ENCODE peak calls at places on chromosomes 11 and 22, in six cellular contexts. One of them, this sample, is unnamed.

GRCh38 chr22:38257170-38257569 is 15.6 kb downstream of the TMEM184B start:
- DNase-seq in endodermal cell: no peak
- DNase-seq in EH: peak
- DNase-seq in stimulated activated CD4-positive, alpha-beta T cell treated with anti-CD3 and anti-CD28 coated beads, Interleukin-12 subunit alpha, Interleukin-12 subunit beta, amount 100 ng/mL, for 48 hours: no peak
- DNase-seq in posterior vena cava: peak
- DNase-seq in adipocyte: peak
- DNase-seq in this sample: no peak

GRCh38 chr11:5691963-5692358 is 2.4 kb downstream of the TRIM22 start:
- DNase-seq in endodermal cell: no peak
- DNase-seq in EH: no peak
- DNase-seq in stimulated activated CD4-positive, alpha-beta T cell treated with anti-CD3 and anti-CD28 coated beads, Interleukin-12 subunit alpha, Interleukin-12 subunit beta, amount 100 ng/mL, for 48 hours: no peak
- DNase-seq in posterior vena cava: no peak
- DNase-seq in adipocyte: no peak
- DNase-seq in this sample: no peak

GRCh38 chr22:48060266-48060665 is 1297.8 kb downstream of the TBC1D22A start:
- DNase-seq in endodermal cell: no peak
- DNase-seq in EH: no peak
- DNase-seq in stimulated activated CD4-positive, alpha-beta T cell treated with anti-CD3 and anti-CD28 coated beads, Interleukin-12 subunit alpha, Interleukin-12 subunit beta, amount 100 ng/mL, for 48 hours: no peak
- DNase-seq in posterior vena cava: no peak
- DNase-seq in adipocyte: no peak
- DNase-seq in this sample: no peak

GRCh38 chr22:26429458-26430238 is 588 bp downstream of the ASPHD2 start:
- DNase-seq in endodermal cell: no peak
- DNase-seq in EH: no peak
- DNase-seq in stimulated activated CD4-positive, alpha-beta T cell treated with anti-CD3 and anti-CD28 coated beads, Interleukin-12 subunit alpha, Interleukin-12 subunit beta, amount 100 ng/mL, for 48 hours: no peak
- DNase-seq in posterior vena cava: no peak
- DNase-seq in adipocyte: peak
- DNase-seq in this sample: no peak

GRCh38 chr11:116640641-116641402 is 132.0 kb downstream of the BUD13 start:
- DNase-seq in endodermal cell: peak
- DNase-seq in EH: no peak
- DNase-seq in stimulated activated CD4-positive, alpha-beta T cell treated with anti-CD3 and anti-CD28 coated beads, Interleukin-12 subunit alpha, Interleukin-12 subunit beta, amount 100 ng/mL, for 48 hours: no peak
- DNase-seq in posterior vena cava: no peak
- DNase-seq in adipocyte: no peak
- DNase-seq in this sample: no peak

GRCh38 chr11:27211370-27212127 is 151.5 kb downstream of the CCDC34 start:
- DNase-seq in endodermal cell: peak
- DNase-seq in EH: peak
- DNase-seq in stimulated activated CD4-positive, alpha-beta T cell treated with anti-CD3 and anti-CD28 coated beads, Interleukin-12 subunit alpha, Interleukin-12 subunit beta, amount 100 ng/mL, for 48 hours: no peak
- DNase-seq in posterior vena cava: no peak
- DNase-seq in adipocyte: no peak
- DNase-seq in this sample: no peak

GRCh38 chr22:39859903-39860588 is 33.5 kb downstream of the ENTHD1 start:
- DNase-seq in endodermal cell: no peak
- DNase-seq in EH: no peak
- DNase-seq in stimulated activated CD4-positive, alpha-beta T cell treated with anti-CD3 and anti-CD28 coated beads, Interleukin-12 subunit alpha, Interleukin-12 subunit beta, amount 100 ng/mL, for 48 hours: no peak
- DNase-seq in posterior vena cava: no peak
- DNase-seq in adipocyte: no peak
- DNase-seq in this sample: no peak

GRCh38 chr11:73367482-73368024 is 8.6 kb upstream of the RELT start:
- DNase-seq in endodermal cell: no peak
- DNase-seq in EH: no peak
- DNase-seq in stimulated activated CD4-positive, alpha-beta T cell treated with anti-CD3 and anti-CD28 coated beads, Interleukin-12 subunit alpha, Interleukin-12 subunit beta, amount 100 ng/mL, for 48 hours: no peak
- DNase-seq in posterior vena cava: no peak
- DNase-seq in adipocyte: no peak
- DNase-seq in this sample: no peak

GRCh38 chr22:31350410-31350863 is 4.3 kb upstream of the PATZ1 start:
- DNase-seq in endodermal cell: no peak
- DNase-seq in EH: peak
- DNase-seq in stimulated activated CD4-positive, alpha-beta T cell treated with anti-CD3 and anti-CD28 coated beads, Interleukin-12 subunit alpha, Interleukin-12 subunit beta, amount 100 ng/mL, for 48 hours: no peak
- DNase-seq in posterior vena cava: no peak
- DNase-seq in adipocyte: no peak
- DNase-seq in this sample: no peak

GRCh38 chr11:8671651-8672062 is 10.8 kb downstream of the TRIM66 start:
- DNase-seq in endodermal cell: peak
- DNase-seq in EH: no peak
- DNase-seq in stimulated activated CD4-positive, alpha-beta T cell treated with anti-CD3 and anti-CD28 coated beads, Interleukin-12 subunit alpha, Interleukin-12 subunit beta, amount 100 ng/mL, for 48 hours: no peak
- DNase-seq in posterior vena cava: no peak
- DNase-seq in adipocyte: no peak
- DNase-seq in this sample: no peak

GRCh38 chr11:127105578-127105977 is 105.0 kb upstream of the KIRREL3 start:
- DNase-seq in endodermal cell: no peak
- DNase-seq in EH: no peak
- DNase-seq in stimulated activated CD4-positive, alpha-beta T cell treated with anti-CD3 and anti-CD28 coated beads, Interleukin-12 subunit alpha, Interleukin-12 subunit beta, amount 100 ng/mL, for 48 hours: no peak
- DNase-seq in posterior vena cava: no peak
- DNase-seq in adipocyte: no peak
- DNase-seq in this sample: no peak

GRCh38 chr22:40401981-40402406 is 31.6 kb downstream of the SGSM3 start:
- DNase-seq in endodermal cell: no peak
- DNase-seq in EH: no peak
- DNase-seq in stimulated activated CD4-positive, alpha-beta T cell treated with anti-CD3 and anti-CD28 coated beads, Interleukin-12 subunit alpha, Interleukin-12 subunit beta, amount 100 ng/mL, for 48 hours: no peak
- DNase-seq in posterior vena cava: no peak
- DNase-seq in adipocyte: no peak
- DNase-seq in this sample: no peak

GRCh38 chr11:69558519-69558941 is 77.1 kb downstream of the LINC01488 start:
- DNase-seq in endodermal cell: no peak
- DNase-seq in EH: no peak
- DNase-seq in stimulated activated CD4-positive, alpha-beta T cell treated with anti-CD3 and anti-CD28 coated beads, Interleukin-12 subunit alpha, Interleukin-12 subunit beta, amount 100 ng/mL, for 48 hours: peak
- DNase-seq in posterior vena cava: no peak
- DNase-seq in adipocyte: no peak
- DNase-seq in this sample: no peak

GRCh38 chr11:2525941-2526807 is 81.4 kb downstream of the KCNQ1 start:
- DNase-seq in endodermal cell: peak
- DNase-seq in EH: no peak
- DNase-seq in stimulated activated CD4-positive, alpha-beta T cell treated with anti-CD3 and anti-CD28 coated beads, Interleukin-12 subunit alpha, Interleukin-12 subunit beta, amount 100 ng/mL, for 48 hours: no peak
- DNase-seq in posterior vena cava: peak
- DNase-seq in adipocyte: no peak
- DNase-seq in this sample: no peak

GRCh38 chr22:40036591-40037225 is 42.0 kb downstream of the FAM83F start:
- DNase-seq in endodermal cell: peak
- DNase-seq in EH: peak
- DNase-seq in stimulated activated CD4-positive, alpha-beta T cell treated with anti-CD3 and anti-CD28 coated beads, Interleukin-12 subunit alpha, Interleukin-12 subunit beta, amount 100 ng/mL, for 48 hours: peak
- DNase-seq in posterior vena cava: no peak
- DNase-seq in adipocyte: peak
- DNase-seq in this sample: peak

GRCh38 chr22:30444632-30445437 is 19.3 kb downstream of the MTFP1 start:
- DNase-seq in endodermal cell: peak
- DNase-seq in EH: peak
- DNase-seq in stimulated activated CD4-positive, alpha-beta T cell treated with anti-CD3 and anti-CD28 coated beads, Interleukin-12 subunit alpha, Interleukin-12 subunit beta, amount 100 ng/mL, for 48 hours: peak
- DNase-seq in posterior vena cava: no peak
- DNase-seq in adipocyte: peak
- DNase-seq in this sample: no peak

GRCh38 chr11:129728571-129728970 is 87.1 kb upstream of the TMEM45B start:
- DNase-seq in endodermal cell: no peak
- DNase-seq in EH: no peak
- DNase-seq in stimulated activated CD4-positive, alpha-beta T cell treated with anti-CD3 and anti-CD28 coated beads, Interleukin-12 subunit alpha, Interleukin-12 subunit beta, amount 100 ng/mL, for 48 hours: no peak
- DNase-seq in posterior vena cava: no peak
- DNase-seq in adipocyte: no peak
- DNase-seq in this sample: no peak

GRCh38 chr11:43937434-43938411 is 4.7 kb upstream of the C11orf96 start:
- DNase-seq in endodermal cell: no peak
- DNase-seq in EH: peak
- DNase-seq in stimulated activated CD4-positive, alpha-beta T cell treated with anti-CD3 and anti-CD28 coated beads, Interleukin-12 subunit alpha, Interleukin-12 subunit beta, amount 100 ng/mL, for 48 hours: no peak
- DNase-seq in posterior vena cava: peak
- DNase-seq in adipocyte: peak
- DNase-seq in this sample: no peak

GRCh38 chr22:36294801-36295200 is 41.9 kb downstream of the APOL1 start:
- DNase-seq in endodermal cell: no peak
- DNase-seq in EH: no peak
- DNase-seq in stimulated activated CD4-positive, alpha-beta T cell treated with anti-CD3 and anti-CD28 coated beads, Interleukin-12 subunit alpha, Interleukin-12 subunit beta, amount 100 ng/mL, for 48 hours: no peak
- DNase-seq in posterior vena cava: peak
- DNase-seq in adipocyte: no peak
- DNase-seq in this sample: no peak

GRCh38 chr11:121479355-121479754 is 26.6 kb upstream of the SORL1-AS1 start:
- DNase-seq in endodermal cell: peak
- DNase-seq in EH: no peak
- DNase-seq in stimulated activated CD4-positive, alpha-beta T cell treated with anti-CD3 and anti-CD28 coated beads, Interleukin-12 subunit alpha, Interleukin-12 subunit beta, amount 100 ng/mL, for 48 hours: no peak
- DNase-seq in posterior vena cava: no peak
- DNase-seq in adipocyte: no peak
- DNase-seq in this sample: no peak

GRCh38 chr22:23216331-23217170 is 36.2 kb downstream of the BCR start:
- DNase-seq in endodermal cell: no peak
- DNase-seq in EH: no peak
- DNase-seq in stimulated activated CD4-positive, alpha-beta T cell treated with anti-CD3 and anti-CD28 coated beads, Interleukin-12 subunit alpha, Interleukin-12 subunit beta, amount 100 ng/mL, for 48 hours: peak
- DNase-seq in posterior vena cava: no peak
- DNase-seq in adipocyte: no peak
- DNase-seq in this sample: no peak

GRCh38 chr11:113884361-113884836 is 9.0 kb upstream of the USP28 start:
- DNase-seq in endodermal cell: peak
- DNase-seq in EH: peak
- DNase-seq in stimulated activated CD4-positive, alpha-beta T cell treated with anti-CD3 and anti-CD28 coated beads, Interleukin-12 subunit alpha, Interleukin-12 subunit beta, amount 100 ng/mL, for 48 hours: no peak
- DNase-seq in posterior vena cava: no peak
- DNase-seq in adipocyte: peak
- DNase-seq in this sample: no peak

GRCh38 chr11:69936750-69937149 is 117.5 kb upstream of the FGF3 start:
- DNase-seq in endodermal cell: no peak
- DNase-seq in EH: no peak
- DNase-seq in stimulated activated CD4-positive, alpha-beta T cell treated with anti-CD3 and anti-CD28 coated beads, Interleukin-12 subunit alpha, Interleukin-12 subunit beta, amount 100 ng/mL, for 48 hours: no peak
- DNase-seq in posterior vena cava: no peak
- DNase-seq in adipocyte: no peak
- DNase-seq in this sample: no peak

GRCh38 chr22:10780281-10780680 is 4747.7 kb upstream of the OR11H1 start:
- DNase-seq in endodermal cell: no peak
- DNase-seq in EH: no peak
- DNase-seq in stimulated activated CD4-positive, alpha-beta T cell treated with anti-CD3 and anti-CD28 coated beads, Interleukin-12 subunit alpha, Interleukin-12 subunit beta, amount 100 ng/mL, for 48 hours: no peak
- DNase-seq in posterior vena cava: no peak
- DNase-seq in adipocyte: no peak
- DNase-seq in this sample: no peak

GRCh38 chr22:20523118-20523983 is 15.9 kb downstream of the MED15 start:
- DNase-seq in endodermal cell: no peak
- DNase-seq in EH: peak
- DNase-seq in stimulated activated CD4-positive, alpha-beta T cell treated with anti-CD3 and anti-CD28 coated beads, Interleukin-12 subunit alpha, Interleukin-12 subunit beta, amount 100 ng/mL, for 48 hours: no peak
- DNase-seq in posterior vena cava: no peak
- DNase-seq in adipocyte: peak
- DNase-seq in this sample: no peak

GRCh38 chr22:19169947-19170318 is 8.6 kb downstream of the SLC25A1 start:
- DNase-seq in endodermal cell: peak
- DNase-seq in EH: no peak
- DNase-seq in stimulated activated CD4-positive, alpha-beta T cell treated with anti-CD3 and anti-CD28 coated beads, Interleukin-12 subunit alpha, Interleukin-12 subunit beta, amount 100 ng/mL, for 48 hours: no peak
- DNase-seq in posterior vena cava: no peak
- DNase-seq in adipocyte: no peak
- DNase-seq in this sample: no peak

GRCh38 chr11:6629892-6630631 is 10.8 kb upstream of the TPP1 start:
- DNase-seq in endodermal cell: peak
- DNase-seq in EH: no peak
- DNase-seq in stimulated activated CD4-positive, alpha-beta T cell treated with anti-CD3 and anti-CD28 coated beads, Interleukin-12 subunit alpha, Interleukin-12 subunit beta, amount 100 ng/mL, for 48 hours: no peak
- DNase-seq in posterior vena cava: no peak
- DNase-seq in adipocyte: no peak
- DNase-seq in this sample: no peak

GRCh38 chr11:61577383-61578118 is 3.3 kb downstream of the SYT7 start:
- DNase-seq in endodermal cell: peak
- DNase-seq in EH: no peak
- DNase-seq in stimulated activated CD4-positive, alpha-beta T cell treated with anti-CD3 and anti-CD28 coated beads, Interleukin-12 subunit alpha, Interleukin-12 subunit beta, amount 100 ng/mL, for 48 hours: no peak
- DNase-seq in posterior vena cava: no peak
- DNase-seq in adipocyte: no peak
- DNase-seq in this sample: no peak

GRCh38 chr11:10866893-10867331 is 9.1 kb upstream of the ZBED5 start:
- DNase-seq in endodermal cell: no peak
- DNase-seq in EH: peak
- DNase-seq in stimulated activated CD4-positive, alpha-beta T cell treated with anti-CD3 and anti-CD28 coated beads, Interleukin-12 subunit alpha, Interleukin-12 subunit beta, amount 100 ng/mL, for 48 hours: no peak
- DNase-seq in posterior vena cava: no peak
- DNase-seq in adipocyte: peak
- DNase-seq in this sample: no peak

GRCh38 chr11:94398101-94398500 is 3.1 kb downstream of the GPR83 start:
- DNase-seq in endodermal cell: no peak
- DNase-seq in EH: no peak
- DNase-seq in stimulated activated CD4-positive, alpha-beta T cell treated with anti-CD3 and anti-CD28 coated beads, Interleukin-12 subunit alpha, Interleukin-12 subunit beta, amount 100 ng/mL, for 48 hours: no peak
- DNase-seq in posterior vena cava: no peak
- DNase-seq in adipocyte: no peak
- DNase-seq in this sample: no peak

GRCh38 chr22:39490135-39490798 is 11.8 kb upstream of the MIEF1 start:
- DNase-seq in endodermal cell: peak
- DNase-seq in EH: peak
- DNase-seq in stimulated activated CD4-positive, alpha-beta T cell treated with anti-CD3 and anti-CD28 coated beads, Interleukin-12 subunit alpha, Interleukin-12 subunit beta, amount 100 ng/mL, for 48 hours: peak
- DNase-seq in posterior vena cava: peak
- DNase-seq in adipocyte: peak
- DNase-seq in this sample: no peak

GRCh38 chr11:69013009-69013951 is at the start of gene MRGPRF:
- DNase-seq in endodermal cell: peak
- DNase-seq in EH: peak
- DNase-seq in stimulated activated CD4-positive, alpha-beta T cell treated with anti-CD3 and anti-CD28 coated beads, Interleukin-12 subunit alpha, Interleukin-12 subunit beta, amount 100 ng/mL, for 48 hours: no peak
- DNase-seq in posterior vena cava: peak
- DNase-seq in adipocyte: peak
- DNase-seq in this sample: peak

GRCh38 chr11:108732395-108732794 is 67.5 kb downstream of the DDX10 start:
- DNase-seq in endodermal cell: no peak
- DNase-seq in EH: no peak
- DNase-seq in stimulated activated CD4-positive, alpha-beta T cell treated with anti-CD3 and anti-CD28 coated beads, Interleukin-12 subunit alpha, Interleukin-12 subunit beta, amount 100 ng/mL, for 48 hours: no peak
- DNase-seq in posterior vena cava: no peak
- DNase-seq in adipocyte: no peak
- DNase-seq in this sample: no peak